ENCODE peak calls at places on chromosomes 1 and 21, in four cellular contexts. A, E, K and O are unnamed samples.

GRCh38 chr21:46035809-46036695 is 54.5 kb downstream of the COL6A1 start:
- DNase-seq in A (peak; percentile 60), E (no peak), K (no peak), O (no peak)

GRCh38 chr1:219576931-219577330 is 36.0 kb downstream of the ZC3H11B start:
- DNase-seq in A (no peak), E (no peak), K (no peak), O (no peak)

GRCh38 chr1:5916572-5917280 is 75.5 kb downstream of the NPHP4 start:
- DNase-seq in A (no peak), E (no peak), K (no peak), O (no peak)

GRCh38 chr1:36638268-36638667 is 155.6 kb upstream of the CSF3R start:
- DNase-seq in A (peak; percentile 1), E (no peak), K (no peak), O (no peak)

GRCh38 chr1:5720936-5721335 is 271.3 kb downstream of the NPHP4 start:
- DNase-seq in A (no peak), E (no peak), K (no peak), O (no peak)

GRCh38 chr21:15627011-15627410 is 102.8 kb upstream of the USP25 start:
- DNase-seq in A (no peak), E (no peak), K (no peak), O (no peak)

GRCh38 chr1:72281637-72282270 is 585 bp downstream of the NEGR1 start:
- DNase-seq in A (no peak), E (no peak), K (peak; percentile 6), O (no peak)

GRCh38 chr1:149931212-149931805 is 3.7 kb upstream of the SF3B4 start:
- DNase-seq in A (no peak), E (no peak), K (no peak), O (no peak)

GRCh38 chr21:41460578-41461527 is 34.8 kb downstream of the MX1 start:
- DNase-seq in A (peak; percentile 49), E (peak; percentile 28), K (peak; percentile 64), O (peak; percentile 65)

GRCh38 chr1:48776400-48777218 is at the start of gene BEND5:
- DNase-seq in A (no peak), E (peak; percentile 18), K (peak; percentile 85), O (no peak)

GRCh38 chr1:214213136-214213535 is 67.8 kb upstream of the SMYD2 start:
- DNase-seq in A (no peak), E (no peak), K (no peak), O (no peak)

GRCh38 chr1:150925080-150925479 is 1.1 kb upstream of the SETDB1 start:
- DNase-seq in A (no peak), E (no peak), K (peak; percentile 21), O (no peak)

GRCh38 chr1:18513995-18514394 is 33.3 kb downstream of the KLHDC7A start:
- DNase-seq in A (no peak), E (no peak), K (no peak), O (peak; percentile 35)

GRCh38 chr1:72830606-72831390 is 548.5 kb upstream of the NEGR1 start:
- DNase-seq in A (no peak), E (no peak), K (no peak), O (no peak)

GRCh38 chr1:72649974-72650373 is 367.6 kb upstream of the NEGR1 start:
- DNase-seq in A (peak; percentile 49), E (no peak), K (no peak), O (no peak)

GRCh38 chr1:100391675-100392074 is 39.4 kb downstream of the CDC14A start:
- DNase-seq in A (no peak), E (no peak), K (peak; percentile 53), O (no peak)

GRCh38 chr1:9442266-9442846 is 96.9 kb upstream of the SLC25A33 start:
- DNase-seq in A (no peak), E (no peak), K (no peak), O (no peak)

GRCh38 chr1:32767641-32768040 is 49.5 kb downstream of the YARS1 start:
- DNase-seq in A (no peak), E (no peak), K (no peak), O (no peak)

GRCh38 chr1:145978860-145979745 is 14.6 kb downstream of the POLR3GL start:
- DNase-seq in A (peak; percentile 100), E (peak; percentile 56), K (peak; percentile 95), O (peak; percentile 96)

GRCh38 chr1:206059354-206059915 is 6.5 kb downstream of the RHEX start:
- DNase-seq in A (no peak), E (no peak), K (no peak), O (no peak)

GRCh38 chr1:111776397-111776796 is 20.7 kb downstream of the DDX20 start:
- DNase-seq in A (no peak), E (no peak), K (no peak), O (no peak)